ENCODE peak calls at places on chromosomes 13 and 19, in five cellular contexts. P is GM23338, J is PC-3, K is mammary epithelial cell, D is astrocyte. B is an unnamed sample.

GRCh38 chr19:17021793-17022590 is 4.6 kb downstream of the CPAMD8 start:
- DNase-seq in K (peak; percentile 92), J (peak; percentile 88), P (no peak), D (no peak), B (no peak)

GRCh38 chr13:29917573-29918091 is 67.2 kb upstream of the UBL3 start:
- DNase-seq in K (peak; percentile 31), D (no peak), J (no peak), P (no peak), B (no peak)

GRCh38 chr13:39875583-39875982 is 220.1 kb downstream of the COG6 start:
- DNase-seq in J (peak; percentile 29), D (no peak), K (no peak), P (no peak), B (no peak)

GRCh38 chr13:40317980-40318327 is 348.5 kb downstream of the FOXO1 start:
- DNase-seq in K (no peak), P (no peak), J (no peak), D (no peak), B (peak; percentile 26)

GRCh38 chr19:11420429-11420893 is 1.3 kb upstream of the RGL3 start:
- DNase-seq in J (no peak), P (peak; percentile 44), D (no peak), K (no peak), B (no peak)

GRCh38 chr13:42553098-42554046 is 20.6 kb upstream of the TNFSF11 start:
- DNase-seq in D (peak; percentile 45), J (peak; percentile 76), P (no peak), K (peak; percentile 48), B (no peak)

GRCh38 chr13:23990443-23990842 is 93.1 kb upstream of the C1QTNF9B start:
- DNase-seq in J (no peak), P (no peak), K (no peak), D (no peak), B (no peak)

GRCh38 chr13:43698009-43698408 is 88.8 kb downstream of the ENOX1 start:
- DNase-seq in D (no peak), P (no peak), K (peak; percentile 2), J (no peak), B (no peak)

GRCh38 chr19:38250821-38251563 is 5.2 kb downstream of the PPP1R14A start:
- DNase-seq in D (no peak), P (peak; percentile 41), K (no peak), J (no peak), B (no peak)

GRCh38 chr19:50708179-50708879 is 11.3 kb downstream of the SHANK1 start:
- DNase-seq in J (peak; percentile 16), D (no peak), K (no peak), P (no peak), B (no peak)

GRCh38 chr13:29911781-29912478 is 61.5 kb upstream of the UBL3 start:
- DNase-seq in P (no peak), K (no peak), D (no peak), J (no peak), B (no peak)

GRCh38 chr19:21046489-21046888 is 26.0 kb downstream of the ZNF430 start:
- DNase-seq in D (no peak), P (no peak), K (no peak), J (no peak), B (no peak)

GRCh38 chr19:8396563-8397203 is 6.5 kb downstream of the RAB11B start:
- DNase-seq in J (peak; percentile 72), K (peak; percentile 55), D (peak; percentile 23), P (peak; percentile 86), B (peak; percentile 61)

GRCh38 chr13:49608932-49609331 is 19.4 kb upstream of the ARL11 start:
- DNase-seq in P (no peak), K (no peak), D (no peak), J (no peak), B (peak; percentile 47)

GRCh38 chr13:40479196-40479845 is 187.1 kb downstream of the FOXO1 start:
- DNase-seq in P (no peak), K (no peak), D (no peak), J (no peak), B (peak; percentile 50)

GRCh38 chr19:50419580-50420035 is 870 bp downstream of the SPIB start:
- DNase-seq in D (no peak), J (no peak), P (peak; percentile 81), K (no peak), B (peak; percentile 89)

GRCh38 chr19:8525401-8525684 is 11.4 kb upstream of the ZNF414 start:
- DNase-seq in J (no peak), D (no peak), K (no peak), P (no peak), B (no peak)

GRCh38 chr19:55546822-55547614 is 1.7 kb upstream of the SBK3 start:
- DNase-seq in D (peak; percentile 82), P (peak; percentile 46), K (peak; percentile 26), J (peak; percentile 92), B (no peak)

GRCh38 chr19:36489920-36490415 is 607 bp upstream of the ZNF566 start:
- DNase-seq in K (no peak), P (peak; percentile 97), J (peak; percentile 82), D (peak; percentile 95), B (peak; percentile 93)

GRCh38 chr13:49246850-49247721 is 639 bp upstream of the CDADC1 start:
- DNase-seq in P (no peak), K (no peak), D (no peak), J (no peak), B (no peak)

GRCh38 chr19:30780032-30780431 is 407.8 kb downstream of the ZNF536 start:
- DNase-seq in K (no peak), P (no peak), J (no peak), D (no peak), B (no peak)

DNA sequence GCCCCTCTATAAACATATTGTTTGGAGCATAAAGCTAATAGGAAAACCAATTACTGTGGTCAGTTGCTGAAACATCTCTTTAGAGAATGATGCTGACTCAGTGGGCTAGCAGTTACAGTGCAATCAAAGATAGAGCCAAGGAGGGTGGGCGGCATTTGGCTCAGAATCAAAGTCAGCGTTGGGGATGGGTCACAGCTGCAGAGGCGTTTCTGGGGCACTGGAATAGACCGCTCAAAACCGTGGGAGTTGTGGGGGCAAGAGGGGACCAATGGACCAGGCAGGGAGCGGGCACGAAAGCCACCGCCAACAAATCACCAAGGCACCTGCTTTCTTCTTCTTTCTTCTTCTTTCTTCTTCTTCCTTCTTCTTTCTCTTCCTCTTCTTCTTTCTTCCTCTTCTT is 76.7 kb downstream of the RASL11A start:
- DNase-seq in D (peak; percentile 22), J (no peak), K (no peak), P (no peak), B (no peak)
- H2AFZ ChIP-seq in D (no peak overlapping the region), J (no peak overlapping the region), K (no peak overlapping the region), P (peak overlapping the region; percentile 74), B (no peak overlapping the region)

GRCh38 chr13:109139346-109139745 is 509.9 kb downstream of the MYO16 start:
- DNase-seq in P (no peak), K (no peak), D (no peak), J (no peak), B (no peak)
- H3K4me2 ChIP-seq in P (no peak overlapping the region), K (no peak overlapping the region), D (no peak overlapping the region), J (no peak overlapping the region), B (no peak overlapping the region)

GRCh38 chr19:3370728-3371591 is 4.6 kb downstream of the NFIC start:
- DNase-seq in K (no peak), D (no peak), J (no peak), P (no peak), B (no peak)
- H3K4me3 ChIP-seq in K (no peak overlapping the region), D (no peak overlapping the region), J (no peak overlapping the region), P (peak overlapping the region; percentile 52), B (no peak overlapping the region)

GRCh38 chr13:47337781-47338507 is 441.1 kb upstream of the HTR2A start:
- DNase-seq in J (no peak), P (peak; percentile 28), K (no peak), D (peak; percentile 92), B (no peak)
- H2AFZ ChIP-seq in J (peak overlapping the region; percentile 42), P (peak overlapping the region; percentile 92), K (no peak overlapping the region), D (peak overlapping the region; percentile 84), B (no peak overlapping the region)

DNA sequence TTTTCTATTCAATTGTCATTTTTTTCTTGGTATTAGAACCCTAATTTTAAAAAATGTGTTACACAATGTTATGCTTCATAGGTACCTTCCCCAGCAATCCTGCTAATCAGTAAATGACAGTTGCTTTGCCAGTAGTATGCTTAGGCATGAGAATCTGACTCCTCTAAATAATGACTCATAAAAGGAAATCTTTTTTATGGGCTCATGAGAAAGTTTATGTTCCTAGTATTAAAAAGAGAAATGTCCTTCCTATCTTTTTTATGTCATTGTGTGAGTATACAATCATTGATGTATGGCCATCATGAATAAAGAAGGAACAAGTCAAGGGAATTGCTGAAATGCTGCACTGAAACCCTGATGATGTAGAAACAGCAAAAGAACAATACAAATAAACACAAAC is 1237.7 kb upstream of the PCDH20 start:
- DNase-seq in J (peak; percentile 52), D (no peak), P (no peak), K (no peak), B (no peak)
- H3K4me2 ChIP-seq in J (no peak overlapping the region), D (no peak overlapping the region), P (no peak overlapping the region), K (no peak overlapping the region), B (no peak overlapping the region)